ENCODE peak calls at places on chromosomes 16 and 17, in ten cellular contexts. S is osteoblast, V is ovary, W is IMR-90, J is fibroblast of lung, U is bronchial epithelial cell, M is colonic mucosa, I is lower lobe of right lung, N is tibial artery, R is B cell. L is an unnamed sample.

GRCh38 chr17:64505320-64506200 is 529 bp downstream of the DDX5 start:
- DNase-seq in I (peak; percentile 93), R (peak; percentile 90), J (peak; percentile 79), U (peak; percentile 59), M (peak; percentile 92), N (peak; percentile 96), S (peak; percentile 89), V (peak; percentile 96), W (peak; percentile 82), L (peak; percentile 91)

GRCh38 chr16:66658143-66658859 is 38.2 kb downstream of the CMTM4 start:
- DNase-seq in W (no peak), N (no peak), S (no peak), V (no peak), U (no peak), M (no peak), I (no peak), J (no peak), R (no peak), L (no peak)

GRCh38 chr17:81417049-81417878 is 22.0 kb downstream of the BAHCC1 start:
- DNase-seq in I (no peak), U (no peak), R (no peak), N (peak; percentile 95), S (no peak), V (peak; percentile 54), W (no peak), J (peak; percentile 50), M (peak; percentile 20), L (no peak)

GRCh38 chr17:68296217-68297140 is 5.2 kb downstream of the ARSG start:
- DNase-seq in U (no peak), W (no peak), I (no peak), M (peak; percentile 33), R (no peak), S (no peak), J (no peak), V (no peak), N (no peak), L (no peak)

GRCh38 chr17:61641084-61641483 is 50.1 kb upstream of the NACA2 start:
- DNase-seq in W (no peak), M (no peak), R (no peak), U (no peak), I (no peak), S (no peak), V (no peak), J (no peak), N (no peak), L (no peak)

GRCh38 chr17:59890720-59891119 is 2.0 kb downstream of the TUBD1 start:
- DNase-seq in S (peak; percentile 77), U (peak; percentile 59), J (peak; percentile 20), W (peak; percentile 78), R (no peak), V (no peak), I (no peak), N (no peak), M (no peak), L (no peak)

GRCh38 chr16:56758432-56758831 is 28.5 kb downstream of the NUP93 start:
- DNase-seq in N (no peak), U (no peak), M (no peak), J (no peak), I (no peak), R (no peak), S (no peak), W (no peak), V (no peak), L (no peak)

GRCh38 chr17:40958086-40958953 is 8.4 kb downstream of the KRT39 start:
- DNase-seq in V (no peak), R (no peak), I (no peak), U (peak; percentile 86), N (no peak), J (no peak), S (no peak), W (no peak), M (peak; percentile 30), L (no peak)

GRCh38 chr17:48236681-48237134 is 129.1 kb downstream of the SNX11 start:
- DNase-seq in M (no peak), R (no peak), U (peak; percentile 99), W (peak; percentile 69), I (no peak), N (no peak), V (no peak), J (peak; percentile 96), S (peak; percentile 64), L (no peak)

DNA sequence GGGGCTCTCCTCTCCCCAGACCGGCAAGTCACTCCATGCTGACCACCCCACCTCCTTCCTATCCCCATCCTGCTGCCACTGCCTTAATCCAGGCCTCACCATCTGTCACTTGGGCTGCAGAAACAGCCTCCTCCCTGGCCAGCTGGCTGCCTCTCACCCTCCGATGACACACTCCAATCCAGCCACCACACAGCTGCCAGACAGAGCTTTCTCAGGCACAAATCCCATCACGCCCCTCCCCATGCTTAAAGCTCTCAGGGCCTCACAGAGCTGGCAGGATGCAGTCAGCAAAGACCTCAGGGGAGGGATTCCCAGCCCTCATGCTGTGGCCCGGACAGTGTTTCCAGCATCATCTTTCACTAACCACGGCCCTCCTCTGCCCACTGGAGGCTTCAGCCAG is 13.7 kb downstream of the CAMKK1 start:
- DNase-seq in R (no peak), M (peak; percentile 51), U (no peak), J (peak; percentile 74), W (peak; percentile 73), V (no peak), I (no peak), S (peak; percentile 96), N (no peak), L (no peak)
- TF ChIP-seq CTCF in R (no peak), M (no peak), U (no peak), J (no peak), W (no peak), V (no peak), I (no peak), S (no peak), N (no peak), L (no peak)

DNA sequence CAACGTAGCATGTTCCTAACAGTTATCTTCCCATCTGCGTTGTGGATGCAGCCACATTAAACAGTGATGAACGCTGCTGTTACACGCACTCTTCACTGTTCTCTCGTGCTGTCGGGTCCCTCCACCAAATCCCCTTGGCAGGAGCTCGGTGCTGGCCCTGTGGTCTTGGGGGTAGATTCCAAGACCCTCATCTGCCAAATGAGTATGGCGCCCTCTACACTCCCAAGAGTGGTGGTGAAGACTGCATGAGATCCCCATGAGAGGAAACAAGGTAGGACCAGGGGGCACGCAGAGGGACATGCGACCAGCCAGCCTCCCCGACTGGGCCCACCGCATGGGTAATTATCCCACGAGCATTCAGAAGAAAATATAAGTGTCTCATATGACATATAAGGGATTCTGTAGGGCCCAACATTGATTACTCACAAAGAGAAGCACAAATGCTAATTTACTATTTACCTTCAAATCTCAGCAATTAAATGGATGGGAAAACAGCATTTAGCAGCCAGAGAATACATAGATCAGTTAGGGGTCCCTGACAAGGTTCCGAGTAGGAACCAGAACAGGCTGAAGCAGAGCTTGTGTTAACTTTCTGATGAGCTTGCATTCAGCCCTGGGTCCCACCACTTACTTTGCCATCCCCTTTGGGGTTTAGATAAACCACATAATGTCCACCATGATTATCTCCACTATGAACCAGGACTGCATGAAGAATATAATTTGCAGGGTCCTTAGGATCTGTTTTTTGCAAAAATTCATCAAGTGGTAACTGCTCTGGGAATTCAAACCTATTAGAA is 23.8 kb downstream of the LITAFD start:
- DNase-seq in S (no peak), R (no peak), J (no peak), M (no peak), V (no peak), W (no peak), N (no peak), I (no peak), U (no peak), L (no peak)
- TF ChIP-seq CTCF in S (peak; percentile 29), R (no peak), J (peak; percentile 13), M (no peak), V (no peak), W (no peak), N (no peak), I (no peak), U (peak; percentile 15), L (peak; percentile 6)

DNA sequence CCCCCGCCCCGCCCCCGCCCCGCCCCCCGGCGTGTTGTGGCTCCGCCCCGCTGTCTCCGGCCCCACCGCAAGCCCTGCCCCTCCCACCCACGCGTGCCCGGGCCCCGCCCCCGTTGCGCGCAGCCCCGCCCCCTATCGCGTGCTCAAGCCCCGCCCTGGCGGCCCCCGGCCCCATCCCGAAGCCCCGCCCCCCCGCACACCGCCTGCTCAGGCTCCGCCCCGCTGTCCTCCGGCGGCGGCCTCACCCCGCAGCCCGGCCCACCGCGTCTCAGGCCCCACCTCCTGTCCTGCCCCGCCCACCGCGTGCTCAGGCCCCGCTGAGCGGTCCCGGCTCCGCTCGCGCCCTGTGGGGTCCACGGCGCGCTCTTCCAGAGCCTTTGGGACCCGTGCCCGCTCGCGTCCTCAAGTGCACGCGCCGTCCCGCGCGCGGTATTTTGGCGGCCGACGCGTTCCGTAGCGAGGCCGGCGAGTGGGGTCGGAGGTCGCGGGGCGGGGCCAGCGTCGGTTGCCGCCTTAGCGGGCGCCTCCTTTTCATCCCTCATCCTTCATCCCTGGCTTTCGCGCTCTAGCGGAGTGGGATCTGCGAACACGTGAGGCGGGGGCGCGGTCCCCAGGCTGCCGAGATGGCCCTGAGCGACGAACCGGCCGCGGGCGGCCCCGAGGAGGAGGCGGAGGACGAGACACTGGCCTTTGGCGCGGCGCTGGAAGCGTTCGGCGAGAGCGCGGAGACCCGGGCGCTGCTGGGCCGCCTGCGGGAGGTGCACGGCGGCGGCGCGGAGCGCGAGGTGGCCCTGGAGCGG is at the start of gene TBCD:
- DNase-seq in I (peak; percentile 91), S (peak; percentile 100), U (peak; percentile 48), N (peak; percentile 94), V (peak; percentile 97), W (peak; percentile 89), J (peak; percentile 76), R (peak; percentile 96), M (peak; percentile 90), L (peak; percentile 91)
- TF ChIP-seq CTCF in I (no peak), S (no peak), U (no peak), N (no peak), V (no peak), W (no peak), J (no peak), R (no peak), M (no peak), L (no peak)

GRCh38 chr17:75209061-75209460 is 3.6 kb downstream of the NUP85 start:
- DNase-seq in U (no peak), J (no peak), N (no peak), V (no peak), W (no peak), M (no peak), R (no peak), S (no peak), I (no peak), L (no peak)

GRCh38 chr17:75205037-75205792 is at the start of gene NUP85:
- DNase-seq in S (peak; percentile 99), M (peak; percentile 95), W (peak; percentile 89), V (peak; percentile 96), J (peak; percentile 89), R (peak; percentile 94), N (peak; percentile 96), U (peak; percentile 81), I (peak; percentile 95), L (peak; percentile 98)

GRCh38 chr17:75208161-75208560 is 2.7 kb downstream of the NUP85 start:
- DNase-seq in M (no peak), S (no peak), W (no peak), U (no peak), N (no peak), J (no peak), R (no peak), I (no peak), V (no peak), L (no peak)

GRCh38 chr17:75207760-75208159 is 2.3 kb downstream of the NUP85 start:
- DNase-seq in U (no peak), J (no peak), W (no peak), M (no peak), V (no peak), R (no peak), I (no peak), N (no peak), S (no peak), L (no peak)

GRCh38 chr17:75205793-75206163 is 299 bp downstream of the NUP85 start:
- DNase-seq in U (no peak), M (no peak), J (no peak), V (no peak), N (no peak), W (no peak), R (no peak), S (no peak), I (no peak), L (no peak)
- TF ChIP-seq CTCF in U (no peak), M (no peak), J (no peak), V (no peak), N (no peak), W (peak; percentile 5), R (no peak), S (no peak), I (no peak), L (no peak)